ENCODE peak calls at places on chromosomes 2 and 18, in five cellular contexts. One of them, this sample, is unnamed. For H3K4me1, the result is how much of the 10 kb centered on the place peaks cover.

GRCh38 chr2:135212757-135213156 is 160.7 kb downstream of the RAB3GAP1 start:
- DNase-seq in right cardiac atrium: no peak
- DNase-seq in keratinocyte: no peak
- DNase-seq in aorta: no peak
- DNase-seq in left lung: no peak
- DNase-seq in this sample: no peak

GRCh38 chr2:156565066-156565710 is 129.0 kb downstream of the GPD2 start:
- DNase-seq in right cardiac atrium: no peak
- DNase-seq in keratinocyte: no peak
- DNase-seq in aorta: no peak
- DNase-seq in left lung: no peak
- DNase-seq in this sample: no peak

GRCh38 chr18:8959551-8960135 is 142.9 kb upstream of the NDUFV2 start:
- DNase-seq in right cardiac atrium: no peak
- DNase-seq in keratinocyte: no peak
- DNase-seq in aorta: no peak
- DNase-seq in left lung: no peak
- DNase-seq in this sample: no peak

GRCh38 chr2:160741815-160742214 is 248.2 kb upstream of the RBMS1 start:
- DNase-seq in right cardiac atrium: no peak
- DNase-seq in keratinocyte: no peak
- DNase-seq in aorta: no peak
- DNase-seq in left lung: no peak
- DNase-seq in this sample: no peak

GRCh38 chr2:29323961-29324360 is 208.7 kb downstream of the CLIP4 start:
- DNase-seq in right cardiac atrium: no peak
- DNase-seq in keratinocyte: no peak
- DNase-seq in aorta: no peak
- DNase-seq in left lung: no peak
- DNase-seq in this sample: no peak

GRCh38 chr2:209936106-209936663 is 66.3 kb upstream of the RPE start:
- DNase-seq in right cardiac atrium: no peak
- DNase-seq in keratinocyte: no peak
- DNase-seq in aorta: no peak
- DNase-seq in left lung: no peak
- DNase-seq in this sample: no peak

GRCh38 chr2:218289639-218290315 is 2.5 kb downstream of the TMBIM1 start:
- DNase-seq in right cardiac atrium: no peak
- DNase-seq in keratinocyte: no peak
- DNase-seq in aorta: no peak
- DNase-seq in left lung: no peak
- DNase-seq in this sample: peak

GRCh38 chr18:29373000-29373399 is 1196.1 kb upstream of the CDH2 start:
- DNase-seq in right cardiac atrium: no peak
- DNase-seq in keratinocyte: no peak
- DNase-seq in aorta: no peak
- DNase-seq in left lung: no peak
- DNase-seq in this sample: no peak

GRCh38 chr2:49901202-49901865 is 747.0 kb upstream of the FSHR start:
- DNase-seq in right cardiac atrium: no peak
- DNase-seq in keratinocyte: no peak
- DNase-seq in aorta: no peak
- DNase-seq in left lung: no peak
- DNase-seq in this sample: no peak
- H3K27ac ChIP-seq in right cardiac atrium: no peak
- H3K27ac ChIP-seq in keratinocyte: no peak
- H3K27ac ChIP-seq in aorta: no peak
- H3K27ac ChIP-seq in left lung: no peak
- H3K27ac ChIP-seq in this sample: no peak

GRCh38 chr2:54577035-54577434 is 120.9 kb downstream of the SPTBN1 start:
- DNase-seq in right cardiac atrium: no peak
- DNase-seq in keratinocyte: no peak
- DNase-seq in aorta: no peak
- DNase-seq in left lung: no peak
- DNase-seq in this sample: no peak

GRCh38 chr2:54579682-54580349 is 123.7 kb downstream of the SPTBN1 start:
- DNase-seq in right cardiac atrium: no peak
- DNase-seq in keratinocyte: no peak
- DNase-seq in aorta: no peak
- DNase-seq in left lung: no peak
- DNase-seq in this sample: no peak

GRCh38 chr2:54578668-54579045 is 122.5 kb downstream of the SPTBN1 start:
- DNase-seq in right cardiac atrium: no peak
- DNase-seq in keratinocyte: no peak
- DNase-seq in aorta: no peak
- DNase-seq in left lung: no peak
- DNase-seq in this sample: no peak

GRCh38 chr2:54579061-54579681 is 123.0 kb downstream of the SPTBN1 start:
- DNase-seq in right cardiac atrium: no peak
- DNase-seq in keratinocyte: no peak
- DNase-seq in aorta: no peak
- DNase-seq in left lung: no peak
- DNase-seq in this sample: no peak

GRCh38 chr2:54577944-54578667 is 122.0 kb downstream of the SPTBN1 start:
- DNase-seq in right cardiac atrium: no peak
- DNase-seq in keratinocyte: no peak
- DNase-seq in aorta: no peak
- DNase-seq in left lung: no peak
- DNase-seq in this sample: no peak
- H3K4me1 ChIP-seq in right cardiac atrium: under half
- H3K4me1 ChIP-seq in keratinocyte: under half
- H3K4me1 ChIP-seq in aorta: under half
- H3K4me1 ChIP-seq in left lung: under half
- H3K4me1 ChIP-seq in this sample: under half

GRCh38 chr2:42170619-42171395 is 1.7 kb downstream of the EML4 start:
- DNase-seq in right cardiac atrium: no peak
- DNase-seq in keratinocyte: no peak
- DNase-seq in aorta: no peak
- DNase-seq in left lung: no peak
- DNase-seq in this sample: no peak

GRCh38 chr2:42169869-42170465 is 814 bp downstream of the EML4 start:
- DNase-seq in right cardiac atrium: no peak
- DNase-seq in keratinocyte: no peak
- DNase-seq in aorta: no peak
- DNase-seq in left lung: no peak
- DNase-seq in this sample: no peak

GRCh38 chr2:42171396-42171971 is 2.3 kb downstream of the EML4 start:
- DNase-seq in right cardiac atrium: no peak
- DNase-seq in keratinocyte: no peak
- DNase-seq in aorta: no peak
- DNase-seq in left lung: no peak
- DNase-seq in this sample: no peak

GRCh38 chr2:42172020-42172419 is 2.9 kb downstream of the EML4 start:
- DNase-seq in right cardiac atrium: no peak
- DNase-seq in keratinocyte: no peak
- DNase-seq in aorta: no peak
- DNase-seq in left lung: no peak
- DNase-seq in this sample: no peak

DNA sequence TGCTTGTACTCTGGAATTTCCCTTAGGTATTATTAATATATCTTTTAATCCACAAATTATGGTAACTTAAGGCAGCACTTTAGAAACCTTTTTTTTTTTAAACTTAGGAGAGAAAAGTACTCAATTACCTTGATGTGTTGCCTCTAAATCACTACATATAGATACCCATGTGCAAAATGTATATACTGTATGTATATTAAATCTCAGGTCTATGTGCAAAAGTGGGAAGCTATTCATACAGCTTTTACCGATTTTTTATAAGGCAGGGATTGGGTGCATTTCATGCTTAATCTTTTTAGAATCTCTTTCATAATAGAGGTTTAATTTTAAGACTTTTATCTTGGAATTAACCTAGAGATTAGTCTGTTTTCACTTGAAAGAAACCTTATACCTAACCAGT is 3.4 kb downstream of the EML4 start:
- DNase-seq in right cardiac atrium: no peak
- DNase-seq in keratinocyte: no peak
- DNase-seq in aorta: no peak
- DNase-seq in left lung: no peak
- DNase-seq in this sample: no peak
- H3K4me3 ChIP-seq in right cardiac atrium: no peak
- H3K4me3 ChIP-seq in keratinocyte: no peak
- H3K4me3 ChIP-seq in aorta: no peak
- H3K4me3 ChIP-seq in left lung: peak
- H3K4me3 ChIP-seq in this sample: no peak

GRCh38 chr2:169916623-169917022 is 89.4 kb downstream of the UBR3 start:
- DNase-seq in right cardiac atrium: no peak
- DNase-seq in keratinocyte: no peak
- DNase-seq in aorta: no peak
- DNase-seq in left lung: no peak
- DNase-seq in this sample: no peak
- H3K27ac ChIP-seq in right cardiac atrium: no peak
- H3K27ac ChIP-seq in keratinocyte: no peak
- H3K27ac ChIP-seq in aorta: no peak
- H3K27ac ChIP-seq in left lung: no peak
- H3K27ac ChIP-seq in this sample: no peak

DNA sequence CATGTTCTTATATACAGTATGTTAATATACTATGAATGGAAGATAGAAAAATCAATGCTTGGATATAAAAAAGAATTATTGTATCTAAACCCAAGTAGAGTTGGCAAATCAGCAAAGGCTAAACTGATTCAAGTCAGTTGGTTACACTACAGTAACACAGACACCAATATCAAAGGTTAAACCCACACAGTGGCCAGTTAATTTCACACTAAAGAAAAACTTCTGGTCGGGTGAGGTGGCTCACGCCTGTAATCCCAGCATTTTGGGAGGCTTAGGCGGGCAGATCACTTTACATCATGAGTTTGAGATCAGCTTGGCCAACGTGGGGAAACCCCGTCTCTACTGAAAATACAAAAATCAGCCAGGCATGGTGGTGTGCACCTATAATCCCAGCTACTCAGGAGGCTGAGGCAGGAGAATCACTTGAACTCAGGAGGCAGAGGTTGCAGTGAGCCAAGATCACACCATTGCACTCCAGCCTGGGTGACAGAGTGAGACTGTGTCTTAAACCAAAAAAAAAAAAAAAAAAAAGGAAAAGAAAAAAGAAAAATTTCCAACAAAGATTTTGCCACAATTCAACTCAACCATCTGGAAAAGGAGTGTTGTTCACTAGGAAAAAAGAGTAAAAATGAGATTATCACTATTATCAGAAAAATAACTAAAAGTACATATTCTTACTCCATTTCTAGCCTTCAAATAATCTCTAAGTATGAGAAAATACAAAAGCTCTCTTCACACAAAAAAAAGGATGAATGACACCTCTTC is 8.9 kb downstream of the FBXO11 start:
- DNase-seq in right cardiac atrium: no peak
- DNase-seq in keratinocyte: no peak
- DNase-seq in aorta: no peak
- DNase-seq in left lung: no peak
- DNase-seq in this sample: no peak
- H3K4me1 ChIP-seq in right cardiac atrium: under half
- H3K4me1 ChIP-seq in keratinocyte: under half
- H3K4me1 ChIP-seq in aorta: under half
- H3K4me1 ChIP-seq in left lung: under half
- H3K4me1 ChIP-seq in this sample: under half

This sample was measured in testis.